ENCODE peak calls at places on chromosome 14, in five cellular contexts. N, H, V, Y and F are unnamed samples.
A peak's percentile ranks its signal among the peaks of the same experiment; 100 is the strongest.

GRCh38 chr14:64688028-64688427 is 16.2 kb upstream of the PLEKHG3 start:
- DNase-seq in H (no peak), V (no peak), Y (no peak), N (no peak), F (no peak)

GRCh38 chr14:60254176-60254575 is 5.2 kb downstream of the PPM1A start:
- DNase-seq in V (no peak), Y (no peak), H (no peak), N (no peak), F (peak; percentile 94)

GRCh38 chr14:54562334-54562733 is 4.6 kb upstream of the SAMD4A start:
- DNase-seq in N (no peak), H (peak; percentile 62), V (no peak), Y (no peak), F (no peak)

GRCh38 chr14:32588448-32589320 is 259.6 kb downstream of the AKAP6 start:
- DNase-seq in H (peak; percentile 31), V (peak; percentile 60), Y (no peak), N (no peak), F (peak; percentile 52)

GRCh38 chr14:60235440-60235839 is 13.6 kb upstream of the PPM1A start:
- DNase-seq in Y (no peak), N (no peak), H (peak; percentile 29), V (no peak), F (no peak)

GRCh38 chr14:98769326-98769725 is 502.7 kb downstream of the BCL11B start:
- DNase-seq in N (no peak), V (no peak), Y (no peak), H (no peak), F (no peak)

GRCh38 chr14:100891501-100892445 is 11.7 kb downstream of the RTL1 start:
- DNase-seq in Y (peak; percentile 10), N (peak; percentile 27), V (no peak), H (no peak), F (no peak)

GRCh38 chr14:65824285-65824977 is 411.9 kb downstream of the FUT8 start:
- DNase-seq in Y (peak; percentile 43), H (peak; percentile 90), V (peak; percentile 87), N (no peak), F (peak; percentile 74)

GRCh38 chr14:29868000-29868399 is 59.6 kb downstream of the PRKD1 start:
- DNase-seq in H (peak; percentile 65), N (no peak), V (no peak), Y (no peak), F (no peak)

GRCh38 chr14:101102875-101103274 is 199.4 kb upstream of the RTL1 start:
- DNase-seq in Y (no peak), H (no peak), V (peak; percentile 54), N (peak; percentile 30), F (no peak)

GRCh38 chr14:99273724-99274345 is 1.8 kb upstream of the BCL11B start:
- DNase-seq in Y (no peak), H (no peak), V (peak; percentile 66), N (peak; percentile 75), F (peak; percentile 68)

GRCh38 chr14:74841230-74842207 is 34.4 kb downstream of the PROX2 start:
- DNase-seq in V (no peak), N (no peak), H (no peak), Y (no peak), F (no peak)

GRCh38 chr14:45698462-45699134 is 445.6 kb upstream of the MIS18BP1 start:
- DNase-seq in H (no peak), Y (no peak), N (no peak), V (no peak), F (no peak)

GRCh38 chr14:46769292-46769691 is 117.7 kb upstream of the RPL10L start:
- DNase-seq in V (no peak), H (no peak), N (no peak), Y (no peak), F (no peak)

GRCh38 chr14:99603471-99603933 is 505 bp downstream of the CCDC85C start:
- DNase-seq in N (peak; percentile 75), V (peak; percentile 81), H (peak; percentile 59), Y (peak; percentile 48), F (peak; percentile 28)

GRCh38 chr14:100358396-100358795 is 35.3 kb downstream of the SLC25A47 start:
- DNase-seq in V (no peak), N (no peak), Y (no peak), H (no peak), F (no peak)

GRCh38 chr14:64938972-64939816 is 3.4 kb downstream of the GPX2 start:
- DNase-seq in V (peak; percentile 49), H (no peak), N (peak; percentile 56), Y (no peak), F (no peak)

GRCh38 chr14:32201196-32201815 is 539 bp upstream of the RNU6-7 start:
- DNase-seq in N (peak; percentile 92), H (peak; percentile 72), Y (peak; percentile 77), V (peak; percentile 98), F (peak; percentile 89)

DNA sequence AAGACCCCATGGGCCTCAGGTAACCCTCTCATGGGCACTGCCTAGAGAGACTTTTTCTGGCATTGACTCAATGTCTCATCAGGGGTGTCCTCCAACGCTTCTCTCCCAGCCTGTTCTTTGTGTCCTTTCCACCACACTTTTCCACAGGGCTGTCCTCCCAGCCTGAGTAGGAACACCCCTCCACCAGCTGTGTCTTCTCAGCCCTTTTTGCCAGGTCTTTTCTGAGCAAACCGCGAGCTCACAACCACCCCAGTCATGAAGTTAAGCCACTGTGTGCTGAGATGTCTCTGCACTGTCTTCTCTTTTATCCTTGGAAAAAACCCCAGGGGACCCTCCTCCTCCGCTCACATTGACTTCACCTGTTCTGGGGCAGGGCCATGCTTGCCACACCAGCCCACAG is 50.2 kb upstream of the PNMA1 start:
- DNase-seq in Y (no peak), H (no peak), V (no peak), N (no peak), F (no peak)
- H3K4me1 ChIP-seq in Y (peaks cover 29% of the 10 kb centered on the region), H (peaks cover 25% of the 10 kb centered on the region), V (no peaks in the 10 kb centered on the region), N (peaks cover 27% of the 10 kb centered on the region), F (peaks cover 51% of the 10 kb centered on the region)

GRCh38 chr14:103116645-103117044 is 6.6 kb upstream of the TNFAIP2 start:
- DNase-seq in N (no peak), Y (no peak), H (no peak), V (no peak), F (no peak)
- H3K4me1 ChIP-seq in N (no peaks in the 10 kb centered on the region), Y (no peaks in the 10 kb centered on the region), H (peaks cover 34% of the 10 kb centered on the region), V (no peaks in the 10 kb centered on the region), F (peaks cover 8% of the 10 kb centered on the region)

GRCh38 chr14:69636051-69636639 is 24.7 kb downstream of the SUSD6 start:
- DNase-seq in N (no peak), H (no peak), V (no peak), Y (no peak), F (no peak)
- H3K4me1 ChIP-seq in N (peaks cover 14% of the 10 kb centered on the region), H (peaks cover 59% of the 10 kb centered on the region), V (peaks cover 22% of the 10 kb centered on the region), Y (peaks cover 14% of the 10 kb centered on the region), F (peaks cover 33% of the 10 kb centered on the region)

DNA sequence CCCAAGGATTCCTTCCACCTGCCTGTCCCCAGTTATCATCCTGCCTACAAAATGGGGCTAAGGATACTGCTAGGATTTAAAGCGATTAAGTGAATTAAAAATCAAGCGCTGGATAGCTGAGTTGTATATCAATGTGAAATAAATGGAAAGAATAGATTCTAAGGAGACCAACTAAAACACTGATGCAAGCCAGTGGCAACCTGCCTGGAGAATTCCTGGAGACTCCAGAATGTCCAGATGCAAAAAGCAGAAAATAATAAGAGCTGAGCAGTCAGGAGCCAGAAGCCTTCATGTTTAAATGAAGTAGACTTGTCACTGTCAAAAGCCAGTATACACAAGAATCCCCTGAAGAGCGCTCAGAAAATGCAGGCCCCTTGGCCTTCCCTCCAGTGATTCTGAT is 183.7 kb downstream of the DPF3 start:
- DNase-seq in H (peak; percentile 59), V (no peak), N (no peak), Y (no peak), F (no peak)
- H3K4me1 ChIP-seq in H (peaks cover 7% of the 10 kb centered on the region), V (no peaks in the 10 kb centered on the region), N (no peaks in the 10 kb centered on the region), Y (no peaks in the 10 kb centered on the region), F (no peaks in the 10 kb centered on the region)